ENCODE peak calls at places on chromosomes 13 and 19, in seven cellular contexts. K is SK-N-SH, J is mammary epithelial cell, U is fibroblast of lung, X is IMR-90, C is GM23248, M is K562. A is an unnamed sample.
A peak's percentile ranks its signal among the peaks of the same experiment; 100 is the strongest.

GRCh38 chr19:33396701-33397535 is 23.4 kb downstream of the CEBPG start:
- DNase-seq in K (peak; percentile 27), J (no peak), U (no peak), X (no peak), C (no peak), M (no peak), A (no peak)

GRCh38 chr19:32924200-32924599 is 47.6 kb downstream of the CEP89 start:
- DNase-seq in K (no peak), J (no peak), U (peak; percentile 6), X (peak; percentile 59), C (peak; percentile 27), M (no peak), A (no peak)

GRCh38 chr13:41848435-41849255 is 112.3 kb downstream of the VWA8 start:
- DNase-seq in K (no peak), J (peak; percentile 9), U (peak; percentile 32), X (peak; percentile 52), C (peak; percentile 37), M (no peak), A (no peak)

GRCh38 chr13:33606692-33607091 is 211.3 kb upstream of the RFC3 start:
- DNase-seq in K (no peak), J (no peak), U (peak; percentile 20), X (no peak), C (peak; percentile 31), M (no peak), A (no peak)

GRCh38 chr13:80862466-80862865 is 521.5 kb upstream of the SPRY2 start:
- DNase-seq in K (no peak), J (no peak), U (peak; percentile 68), X (no peak), C (no peak), M (no peak), A (no peak)

GRCh38 chr13:25080773-25081172 is 15.2 kb upstream of the PABPC3 start:
- DNase-seq in K (no peak), J (no peak), U (no peak), X (no peak), C (no peak), M (peak; percentile 70), A (no peak)

GRCh38 chr13:48223016-48223385 is 10.0 kb upstream of the ITM2B start:
- DNase-seq in K (no peak), J (no peak), U (no peak), X (no peak), C (no peak), M (no peak), A (no peak)

GRCh38 chr13:34107814-34108213 is 289.9 kb downstream of the RFC3 start:
- DNase-seq in K (no peak), J (no peak), U (peak; percentile 2), X (no peak), C (peak; percentile 49), M (no peak), A (no peak)

GRCh38 chr13:112098699-112099098 is 31.8 kb downstream of the SOX1 start:
- DNase-seq in K (no peak), J (no peak), U (no peak), X (no peak), C (no peak), M (no peak), A (no peak)

GRCh38 chr19:12939908-12940533 is 1.6 kb downstream of the CALR start:
- DNase-seq in K (no peak), J (no peak), U (no peak), X (no peak), C (peak; percentile 12), M (no peak), A (no peak)

GRCh38 chr13:42551611-42552010 is 22.3 kb upstream of the TNFSF11 start:
- DNase-seq in K (no peak), J (no peak), U (no peak), X (no peak), C (no peak), M (no peak), A (no peak)

GRCh38 chr13:42615691-42616090 is 41.7 kb downstream of the TNFSF11 start:
- DNase-seq in K (no peak), J (peak; percentile 3), U (peak; percentile 47), X (peak; percentile 18), C (no peak), M (peak; percentile 6), A (no peak)

GRCh38 chr19:55483681-55484361 is 1.2 kb upstream of the NAT14 start:
- DNase-seq in K (no peak), J (no peak), U (no peak), X (no peak), C (no peak), M (no peak), A (no peak)

GRCh38 chr13:99916366-99917103 is 55.0 kb downstream of the ZIC5 start:
- DNase-seq in K (peak; percentile 73), J (peak; percentile 66), U (peak; percentile 82), X (peak; percentile 71), C (peak; percentile 79), M (peak; percentile 58), A (peak; percentile 60)

GRCh38 chr13:48478401-48478800 is 54.5 kb downstream of the RCBTB2 start:
- DNase-seq in K (no peak), J (no peak), U (peak; percentile 30), X (peak; percentile 47), C (peak; percentile 25), M (no peak), A (no peak)

GRCh38 chr19:53015159-53015558 is 1.4 kb downstream of the ERVV-1 start:
- DNase-seq in K (no peak), J (no peak), U (no peak), X (no peak), C (no peak), M (no peak), A (no peak)

GRCh38 chr19:28419312-28419711 is 793.6 kb downstream of the UQCRFS1 start:
- DNase-seq in K (no peak), J (no peak), U (no peak), X (no peak), C (no peak), M (no peak), A (no peak)

GRCh38 chr13:44917589-44918322 is 71.5 kb downstream of the NUFIP1 start:
- DNase-seq in K (peak; percentile 84), J (peak; percentile 95), U (peak; percentile 98), X (peak; percentile 97), C (peak; percentile 95), M (peak; percentile 94), A (peak; percentile 94)

GRCh38 chr19:47661161-47661560 is 52.1 kb upstream of the EHD2 start:
- DNase-seq in K (no peak), J (no peak), U (no peak), X (no peak), C (peak; percentile 55), M (no peak), A (no peak)

GRCh38 chr19:47661571-47661970 is 51.7 kb upstream of the EHD2 start:
- DNase-seq in K (no peak), J (no peak), U (no peak), X (no peak), C (peak; percentile 18), M (no peak), A (no peak)

GRCh38 chr19:47658431-47659383 is 49.8 kb downstream of the BICRA start:
- DNase-seq in K (no peak), J (no peak), U (no peak), X (no peak), C (no peak), M (no peak), A (no peak)

GRCh38 chr19:47657719-47658118 is 48.8 kb downstream of the BICRA start:
- DNase-seq in K (no peak), J (no peak), U (no peak), X (no peak), C (no peak), M (no peak), A (no peak)

DNA sequence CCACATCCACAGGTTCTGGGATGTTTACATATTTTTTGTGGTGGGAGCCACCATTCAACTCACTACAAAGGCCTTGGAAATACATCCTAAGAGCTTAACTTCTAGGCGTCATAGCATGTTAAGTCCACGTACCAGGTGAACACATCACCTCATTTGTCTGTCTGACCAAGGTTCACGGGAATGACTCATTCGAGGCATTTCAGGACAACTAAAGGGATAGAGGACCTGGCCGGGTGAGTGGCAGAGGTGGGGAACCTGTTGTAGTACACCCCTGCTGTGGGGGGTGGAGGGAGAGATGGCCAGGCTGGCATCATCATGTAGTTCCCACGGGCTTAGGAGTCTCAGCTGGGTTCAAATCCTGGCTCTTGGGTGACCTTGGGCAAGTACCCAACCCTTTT is 51.5 kb downstream of the BICRA start:
- DNase-seq in K (no peak), J (peak; percentile 35), U (no peak), X (no peak), C (no peak), M (no peak), A (no peak)
- H3K4me1 ChIP-seq in K (no peaks in the 10 kb centered on the region), J (peaks cover 28% of the 10 kb centered on the region), U (peaks cover 24% of the 10 kb centered on the region), X (peaks cover 24% of the 10 kb centered on the region), C (peaks cover 34% of the 10 kb centered on the region), M (peaks cover 16% of the 10 kb centered on the region), A (no peaks in the 10 kb centered on the region)

DNA sequence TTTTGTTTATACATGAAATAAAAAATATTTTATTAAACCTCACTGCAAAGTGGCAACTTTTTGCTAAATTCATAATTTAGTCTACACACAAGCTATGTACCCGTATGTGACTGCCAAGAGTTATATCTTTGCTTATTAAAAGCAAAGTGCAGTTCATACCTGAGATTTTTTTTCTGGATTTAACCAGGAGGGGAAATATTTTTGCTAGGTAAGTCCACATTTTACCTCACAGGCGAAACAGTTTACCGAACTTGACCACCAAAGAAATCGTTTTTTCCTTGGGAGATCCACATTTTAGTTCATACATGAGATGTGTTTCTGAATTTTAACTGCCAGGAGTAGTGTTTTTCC is 12.2 kb upstream of the JSRP1 start:
- DNase-seq in K (no peak), J (no peak), U (no peak), X (no peak), C (no peak), M (no peak), A (peak; percentile 10)
- H2AFZ ChIP-seq in K (peak overlapping the region; percentile 80), J (peak overlapping the region; percentile 88), U (no peak overlapping the region), X (no peak overlapping the region), C (peak overlapping the region; percentile 83), M (no peak overlapping the region), A (peak overlapping the region; percentile 68)

DNA sequence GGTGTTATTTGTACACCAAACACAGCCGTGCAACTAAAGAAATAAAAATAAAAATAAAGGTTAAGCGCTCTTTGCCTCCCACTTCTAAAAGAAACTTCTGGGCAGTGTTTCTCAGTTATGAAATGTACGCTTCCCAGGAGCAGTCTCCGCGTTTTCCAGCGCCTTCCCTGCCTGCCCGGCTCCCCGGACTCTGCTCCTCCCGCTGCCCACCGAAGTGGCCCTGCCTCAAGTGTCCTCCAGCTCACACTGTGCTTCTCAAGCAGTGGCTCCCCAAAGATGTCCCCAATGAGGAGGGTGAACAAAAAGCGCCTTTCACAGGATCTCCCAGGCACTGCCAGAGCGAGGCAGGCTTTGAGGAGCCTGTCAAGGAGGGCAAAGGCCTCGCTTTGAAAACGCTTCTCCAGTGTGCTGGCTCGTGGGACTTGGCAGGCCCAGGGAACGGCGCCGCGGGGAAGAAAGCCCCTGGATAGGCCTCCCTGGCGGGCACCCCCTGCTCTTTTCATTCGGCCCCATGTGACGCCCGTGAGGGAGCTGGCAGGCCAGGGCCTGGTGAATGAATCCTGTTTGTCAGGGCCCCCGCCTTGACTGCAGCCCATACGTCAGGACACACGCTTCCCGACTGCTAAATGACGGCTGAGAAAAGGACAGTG is 187.1 kb downstream of the FOXO1 start:
- DNase-seq in K (no peak), J (no peak), U (no peak), X (no peak), C (no peak), M (no peak), A (no peak)
- H3K9ac ChIP-seq in K (no peak overlapping the region), J (no peak overlapping the region), U (no peak overlapping the region), X (no peak overlapping the region), C (no peak overlapping the region), M (no peak overlapping the region), A (no peak overlapping the region)

DNA sequence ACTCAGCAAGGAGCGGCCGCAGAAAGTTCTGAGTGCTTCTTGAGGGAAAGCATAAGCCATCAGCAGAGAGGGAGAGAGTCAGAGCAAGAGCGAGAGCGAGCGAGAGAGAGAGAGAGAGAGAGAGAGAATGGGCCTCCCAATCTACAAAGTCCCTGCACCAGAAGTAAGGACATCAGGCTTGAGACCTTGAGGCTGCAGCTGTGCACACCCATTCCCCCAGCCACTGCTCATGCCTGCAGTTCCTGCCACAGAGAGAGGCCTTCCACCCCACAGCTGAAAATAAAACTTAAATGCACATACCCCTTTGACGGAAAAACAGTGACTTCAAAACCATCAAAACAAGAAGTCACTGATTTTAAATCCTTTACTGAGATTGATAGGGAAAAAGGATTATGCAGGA is 74.5 kb upstream of the UBL3 start:
- DNase-seq in K (no peak), J (no peak), U (no peak), X (no peak), C (no peak), M (no peak), A (no peak)
- H3K4me1 ChIP-seq in K (peaks cover 14% of the 10 kb centered on the region), J (peaks cover 44% of the 10 kb centered on the region), U (peaks cover 21% of the 10 kb centered on the region), X (peaks cover 24% of the 10 kb centered on the region), C (peaks cover 44% of the 10 kb centered on the region), M (no peaks in the 10 kb centered on the region), A (no peaks in the 10 kb centered on the region)